ENCODE peak calls at places on chromosomes 11 and 22, in five cellular contexts. E is right lobe of liver, M is cardiac fibroblast, X is ovary, J is tibial nerve. O is an unnamed sample.

GRCh38 chr11:61954106-61955030 is 4.2 kb downstream of the BEST1 start:
- DNase-seq in E (no peak), M (no peak), X (no peak), J (no peak), O (no peak)

GRCh38 chr22:32286290-32286840 is 31.2 kb upstream of the SLC5A4 start:
- DNase-seq in E (no peak), M (no peak), X (no peak), J (no peak), O (no peak)

GRCh38 chr22:42889290-42889689 is 32.2 kb upstream of the ARFGAP3 start:
- DNase-seq in E (no peak), M (no peak), X (no peak), J (no peak), O (no peak)

GRCh38 chr11:131491503-131491902 is 121.1 kb downstream of the NTM start:
- DNase-seq in E (no peak), M (peak; percentile 37), X (no peak), J (no peak), O (peak; percentile 19)

GRCh38 chr22:34427436-34427835 is 507.2 kb upstream of the LARGE1 start:
- DNase-seq in E (no peak), M (no peak), X (no peak), J (no peak), O (no peak)

GRCh38 chr11:77104727-77105126 is 2.1 kb downstream of the OMP start:
- DNase-seq in E (no peak), M (peak; percentile 22), X (no peak), J (no peak), O (peak; percentile 22)

GRCh38 chr22:49609207-49609876 is 218.3 kb downstream of the BRD1 start:
- DNase-seq in E (peak; percentile 32), M (no peak), X (no peak), J (no peak), O (no peak)

GRCh38 chr11:102276302-102277182 is 40.7 kb upstream of the BIRC3 start:
- DNase-seq in E (no peak), M (peak; percentile 59), X (no peak), J (no peak), O (no peak)

GRCh38 chr11:86947541-86947940 is 7.7 kb downstream of the FZD4 start:
- DNase-seq in E (no peak), M (no peak), X (no peak), J (no peak), O (no peak)

GRCh38 chr11:85590848-85591483 is 36.2 kb downstream of the DLG2 start:
- DNase-seq in E (no peak), M (peak; percentile 36), X (no peak), J (no peak), O (peak; percentile 21)

GRCh38 chr11:116224154-116224888 is 548.5 kb downstream of the BUD13 start:
- DNase-seq in E (no peak), M (peak; percentile 43), X (no peak), J (peak; percentile 18), O (peak; percentile 22)

GRCh38 chr22:23236026-23236425 is 55.7 kb downstream of the BCR start:
- DNase-seq in E (no peak), M (no peak), X (no peak), J (no peak), O (no peak)

GRCh38 chr22:45154383-45154782 is 9.3 kb upstream of the NUP50 start:
- DNase-seq in E (no peak), M (peak; percentile 78), X (no peak), J (no peak), O (peak; percentile 90)

GRCh38 chr22:17703811-17704210 is 65.3 kb downstream of the BCL2L13 start:
- DNase-seq in E (no peak), M (peak; percentile 18), X (no peak), J (no peak), O (peak; percentile 66)

GRCh38 chr11:117819096-117820040 is 5.2 kb downstream of the FXYD2 start:
- DNase-seq in E (peak; percentile 55), M (peak; percentile 86), X (peak; percentile 42), J (no peak), O (peak; percentile 63)

GRCh38 chr11:62472063-62472884 is 53.4 kb downstream of the SCGB1A1 start:
- DNase-seq in E (no peak), M (peak; percentile 69), X (peak; percentile 52), J (no peak), O (peak; percentile 84)

GRCh38 chr11:130947889-130948288 is 31.6 kb upstream of the SNX19 start:
- DNase-seq in E (no peak), M (peak; percentile 3), X (no peak), J (no peak), O (no peak)

GRCh38 chr11:122754553-122755322 is 83.6 kb upstream of the CRTAM start:
- DNase-seq in E (no peak), M (no peak), X (no peak), J (no peak), O (peak; percentile 49)

GRCh38 chr22:24503137-24503850 is 8.2 kb downstream of the UPB1 start:
- DNase-seq in E (no peak), M (peak; percentile 68), X (peak; percentile 28), J (no peak), O (peak; percentile 64)

GRCh38 chr22:17214416-17215043 is 4.7 kb downstream of the ADA2 start:
- DNase-seq in E (no peak), M (no peak), X (no peak), J (no peak), O (no peak)

GRCh38 chr11:20127671-20128527 is 32.4 kb downstream of the DBX1 start:
- DNase-seq in E (peak; percentile 76), M (peak; percentile 80), X (peak; percentile 68), J (peak; percentile 49), O (peak; percentile 68)

GRCh38 chr11:69041516-69041915 is 7.2 kb upstream of the TPCN2 start:
- DNase-seq in E (no peak), M (peak; percentile 48), X (no peak), J (no peak), O (peak; percentile 39)

GRCh38 chr11:69040581-69041260 is 8.0 kb upstream of the TPCN2 start:
- DNase-seq in E (no peak), M (peak; percentile 61), X (no peak), J (no peak), O (peak; percentile 69)

GRCh38 chr11:69040051-69040450 is 8.7 kb upstream of the TPCN2 start:
- DNase-seq in E (no peak), M (no peak), X (no peak), J (no peak), O (no peak)

GRCh38 chr11:69048056-69048717 is 545 bp upstream of the TPCN2 start:
- DNase-seq in E (no peak), M (no peak), X (no peak), J (no peak), O (peak; percentile 19)

GRCh38 chr11:69044111-69045013 is 4.4 kb upstream of the TPCN2 start:
- DNase-seq in E (peak; percentile 76), M (peak; percentile 72), X (peak; percentile 67), J (peak; percentile 61), O (peak; percentile 95)
- H3K4me3 ChIP-seq in E (no peak overlapping the region), M (no peak overlapping the region), X (no peak overlapping the region), J (no peak overlapping the region), O (no peak overlapping the region)

GRCh38 chr22:50641696-50642607 is 14.0 kb upstream of the ARSA start:
- DNase-seq in E (peak; percentile 88), M (peak; percentile 84), X (peak; percentile 53), J (no peak), O (peak; percentile 73)
- TF ChIP-seq CTCF in E (peak; percentile 45), M (peak; percentile 37), X (no peak), J (no peak), O (peak; percentile 40)

GRCh38 chr11:45988922-45989321 is 66.5 kb downstream of the LARGE2 start:
- DNase-seq in E (no peak), M (no peak), X (no peak), J (no peak), O (no peak)

GRCh38 chr11:45982656-45983470 is 60.4 kb downstream of the LARGE2 start:
- DNase-seq in E (no peak), M (peak; percentile 82), X (peak; percentile 44), J (no peak), O (peak; percentile 80)

GRCh38 chr11:45985212-45985611 is 62.8 kb downstream of the LARGE2 start:
- DNase-seq in E (no peak), M (no peak), X (no peak), J (no peak), O (no peak)

GRCh38 chr11:45984192-45984591 is 61.7 kb downstream of the LARGE2 start:
- DNase-seq in E (no peak), M (no peak), X (no peak), J (no peak), O (no peak)

GRCh38 chr11:45983471-45983845 is 61.0 kb downstream of the LARGE2 start:
- DNase-seq in E (no peak), M (no peak), X (no peak), J (no peak), O (no peak)
- H3K4me3 ChIP-seq in E (no peak overlapping the region), M (no peak overlapping the region), X (no peak overlapping the region), J (no peak overlapping the region), O (no peak overlapping the region)

GRCh38 chr11:47430524-47430923 is 4.3 kb upstream of the PSMC3 start:
- DNase-seq in E (no peak), M (no peak), X (no peak), J (no peak), O (no peak)

GRCh38 chr11:47425611-47426010 is 628 bp downstream of the PSMC3 start:
- DNase-seq in E (no peak), M (no peak), X (no peak), J (no peak), O (no peak)

GRCh38 chr11:47431356-47432083 is 5.3 kb upstream of the PSMC3 start:
- DNase-seq in E (peak; percentile 85), M (no peak), X (no peak), J (no peak), O (no peak)

GRCh38 chr11:47426062-47426956 is at the start of gene PSMC3:
- DNase-seq in E (peak; percentile 98), M (peak; percentile 98), X (peak; percentile 97), J (peak; percentile 99), O (peak; percentile 97)
- TF ChIP-seq CTCF in E (no peak), M (no peak), X (no peak), J (no peak), O (no peak)

GRCh38 chr22:38879102-38879729 is 7.2 kb upstream of the CBX6 start:
- DNase-seq in E (no peak), M (no peak), X (no peak), J (no peak), O (no peak)
- H3K4me3 ChIP-seq in E (no peak overlapping the region), M (no peak overlapping the region), X (no peak overlapping the region), J (no peak overlapping the region), O (no peak overlapping the region)

GRCh38 chr11:59625703-59626102 is 10.1 kb upstream of the OSBP start:
- DNase-seq in E (no peak), M (no peak), X (no peak), J (no peak), O (no peak)
- TF ChIP-seq CTCF in E (no peak), M (no peak), X (no peak), J (no peak), O (no peak)

GRCh38 chr22:30398685-30399680 is 2.2 kb downstream of the SEC14L2 start:
- DNase-seq in E (peak; percentile 75), M (no peak), X (no peak), J (no peak), O (no peak)
- H3K4me3 ChIP-seq in E (peak overlapping the region; percentile 91), M (peak overlapping the region; percentile 83), X (no peak overlapping the region), J (no peak overlapping the region), O (peak overlapping the region; percentile 2)

GRCh38 chr11:2375341-2375853 is 1.7 kb upstream of the CD81 start:
- DNase-seq in E (peak; percentile 63), M (no peak), X (no peak), J (no peak), O (no peak)
- TF ChIP-seq CTCF in E (peak; percentile 23), M (no peak), X (no peak), J (no peak), O (no peak)

GRCh38 chr11:65612691-65613090 is 1.3 kb downstream of the MAP3K11 start:
- DNase-seq in E (no peak), M (no peak), X (no peak), J (no peak), O (no peak)
- H3K4me3 ChIP-seq in E (peak overlapping the region; percentile 99), M (peak overlapping the region; percentile 81), X (peak overlapping the region; percentile 75), J (peak overlapping the region; percentile 64), O (peak overlapping the region; percentile 89)